ENCODE peak calls at places on chromosomes 12 and 14, in eight cellular contexts. P is GM23248; F is body of pancreas; D is left lung; V is fibroblast of lung; R is testis; M is heart right ventricle; J is CD8-positive, alpha-beta T cell. U is an unnamed sample.

GRCh38 chr14:93936245-93936644 is 9.1 kb downstream of the FAM181A start:
- DNase-seq in P (peak; percentile 43), F (no peak), D (no peak), V (no peak), R (no peak), M (no peak), J (no peak), U (peak; percentile 23)

GRCh38 chr12:123912415-123913385 is 59.9 kb downstream of the CCDC92 start:
- DNase-seq in P (no peak), F (no peak), D (no peak), V (no peak), R (no peak), M (no peak), J (no peak), U (peak; percentile 55)

GRCh38 chr12:43362910-43363694 is 188.9 kb downstream of the ADAMTS20 start:
- DNase-seq in P (peak; percentile 18), F (no peak), D (no peak), V (no peak), R (no peak), M (no peak), J (no peak), U (no peak)

GRCh38 chr14:92527724-92528123 is 14.1 kb downstream of the RIN3 start:
- DNase-seq in P (no peak), F (no peak), D (no peak), V (peak; percentile 72), R (no peak), M (no peak), J (no peak), U (no peak)

GRCh38 chr14:103401223-103402214 is 16.3 kb downstream of the MARK3 start:
- DNase-seq in P (peak; percentile 91), F (no peak), D (no peak), V (peak; percentile 74), R (peak; percentile 40), M (peak; percentile 16), J (no peak), U (no peak)

GRCh38 chr14:32251530-32251929 is 48.5 kb upstream of the RNU6-8 start:
- DNase-seq in P (no peak), F (no peak), D (no peak), V (no peak), R (no peak), M (no peak), J (no peak), U (no peak)

GRCh38 chr12:104740668-104741067 is 217.4 kb downstream of the SLC41A2 start:
- DNase-seq in P (no peak), F (no peak), D (no peak), V (no peak), R (peak; percentile 39), M (no peak), J (no peak), U (peak; percentile 18)

GRCh38 chr12:45010051-45010450 is 40.8 kb downstream of the DBX2 start:
- DNase-seq in P (peak; percentile 40), F (no peak), D (no peak), V (peak; percentile 0), R (no peak), M (no peak), J (no peak), U (no peak)

GRCh38 chr12:89544730-89545184 is 18.9 kb upstream of the POC1B start:
- DNase-seq in P (peak; percentile 48), F (peak; percentile 64), D (peak; percentile 68), V (peak; percentile 50), R (peak; percentile 47), M (peak; percentile 64), J (no peak), U (peak; percentile 49)

DNA sequence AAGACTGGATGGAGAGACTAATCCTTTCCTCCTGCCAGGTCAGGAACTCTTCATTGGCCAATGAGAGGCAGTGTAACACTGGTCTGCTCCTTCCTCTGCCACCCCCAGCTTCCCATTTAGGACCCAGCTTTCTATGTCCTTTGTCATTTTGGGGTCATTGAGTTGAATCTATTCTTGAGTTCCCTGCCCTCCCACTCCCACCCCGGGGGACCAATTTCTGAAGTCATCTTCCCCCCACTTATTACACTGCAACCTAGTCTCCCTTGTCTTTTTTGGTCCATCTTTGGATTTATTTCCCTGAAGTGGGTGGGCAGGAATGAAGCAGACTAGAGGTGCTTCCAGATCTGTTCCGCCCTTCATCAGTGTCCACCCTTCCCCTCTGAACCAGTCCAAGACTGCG is 7.6 kb upstream of the ITGA5 start:
- DNase-seq in P (no peak), F (no peak), D (no peak), V (no peak), R (no peak), M (no peak), J (no peak), U (no peak)
- H3K4me1 ChIP-seq in P (peaks cover 58% of the 10 kb centered on the region), F (peaks cover 13% of the 10 kb centered on the region), D (peaks cover 82% of the 10 kb centered on the region), V (peaks cover 15% of the 10 kb centered on the region), R (peaks cover 4% of the 10 kb centered on the region), M (peaks cover 92% of the 10 kb centered on the region), J (no peaks in the 10 kb centered on the region), U (peaks cover 8% of the 10 kb centered on the region)

DNA sequence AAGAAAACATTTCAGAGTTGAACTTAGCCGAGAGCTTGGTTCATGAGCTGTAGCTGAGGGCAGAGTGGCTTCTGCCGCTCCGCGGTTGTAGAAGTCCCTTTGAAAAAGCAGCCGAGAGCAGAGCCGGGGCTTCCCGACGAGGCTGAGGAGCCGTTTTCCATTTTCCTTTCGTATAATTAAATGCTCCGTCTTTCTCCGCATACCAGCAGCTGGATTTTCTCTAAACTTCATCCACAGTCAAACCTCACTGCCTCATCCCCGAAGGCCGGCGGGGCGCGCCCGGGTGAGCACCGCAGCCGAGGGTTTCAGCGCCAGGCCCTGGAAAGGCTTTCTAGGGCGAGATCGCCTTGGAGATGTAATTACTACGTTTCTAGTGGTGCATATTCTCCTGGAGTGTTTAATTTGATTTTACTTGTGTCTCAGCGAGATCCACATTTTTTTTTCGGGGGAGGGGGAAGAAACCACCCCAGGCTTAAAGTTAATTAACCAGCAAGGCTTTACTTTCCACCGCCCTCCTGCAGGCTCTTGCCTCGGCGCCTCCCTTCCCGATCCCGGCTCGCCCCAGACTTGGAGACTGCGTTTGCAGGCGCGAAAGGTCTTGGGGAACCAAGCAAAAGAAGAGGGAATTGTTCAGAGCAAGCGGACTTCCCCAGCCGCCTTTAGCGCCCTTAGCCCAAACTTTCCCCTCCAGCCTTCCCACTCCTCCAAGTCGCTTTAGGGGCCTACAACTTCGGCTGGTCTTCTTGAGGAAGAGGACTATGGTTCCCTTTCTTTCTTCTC is 2.9 kb upstream of the HOXC13 start:
- DNase-seq in P (no peak), F (no peak), D (no peak), V (no peak), R (no peak), M (no peak), J (no peak), U (no peak)
- H3K27me3 ChIP-seq in P (peaks cover 100% of the 10 kb centered on the region), F (no peaks in the 10 kb centered on the region), D (peaks cover 100% of the 10 kb centered on the region), V (peaks cover 87% of the 10 kb centered on the region), R (peaks cover 12% of the 10 kb centered on the region), M (peaks cover 100% of the 10 kb centered on the region), J (peaks cover 58% of the 10 kb centered on the region), U (peaks cover 10% of the 10 kb centered on the region)

GRCh38 chr12:27547592-27547991 is 23.6 kb downstream of the PPFIBP1 start:
- DNase-seq in P (no peak), F (no peak), D (no peak), V (no peak), R (no peak), M (no peak), J (no peak), U (no peak)
- H3K27ac ChIP-seq in P (peak overlapping the region; percentile 99), F (no peak overlapping the region), D (no peak overlapping the region), V (no peak overlapping the region), R (no peak overlapping the region), M (no peak overlapping the region), J (no peak overlapping the region), U (no peak overlapping the region)

GRCh38 chr12:69546693-69547438 is 38.4 kb upstream of the CCT2 start:
- DNase-seq in P (no peak), F (no peak), D (no peak), V (no peak), R (no peak), M (no peak), J (no peak), U (no peak)
- H3K4me1 ChIP-seq in P (peaks cover 1% of the 10 kb centered on the region), F (no peaks in the 10 kb centered on the region), D (no peaks in the 10 kb centered on the region), V (no peaks in the 10 kb centered on the region), R (no peaks in the 10 kb centered on the region), M (no peaks in the 10 kb centered on the region), J (no peaks in the 10 kb centered on the region), U (no peaks in the 10 kb centered on the region)